ENCODE peak calls at places on chromosomes 5 and 9, in four cellular contexts. Z is lower lobe of right lung, C is pancreas, T is Peyer's patch. G is an unnamed sample.

GRCh38 chr9:115946530-115946929 is 207.1 kb upstream of the PAPPA start:
- DNase-seq in T (no peak), Z (no peak), C (no peak), G (no peak)

GRCh38 chr5:3278643-3279042 is 317.0 kb upstream of the IRX1 start:
- DNase-seq in T (no peak), C (no peak), Z (no peak), G (no peak)

GRCh38 chr5:149853019-149853648 is 91.5 kb downstream of the PDE6A start:
- DNase-seq in T (peak; percentile 70), Z (peak; percentile 74), C (peak; percentile 68), G (peak; percentile 92)

GRCh38 chr9:11457809-11458785 is 845.3 kb upstream of the PTPRD start:
- DNase-seq in C (no peak), T (no peak), Z (no peak), G (no peak)

GRCh38 chr5:151721087-151721646 is 34.5 kb upstream of the SPARC start:
- DNase-seq in T (no peak), C (no peak), Z (no peak), G (no peak)

GRCh38 chr5:95857185-95857945 is 34.8 kb upstream of the GLRX start:
- DNase-seq in C (peak; percentile 38), T (no peak), Z (peak; percentile 77), G (peak; percentile 70)

GRCh38 chr5:143153332-143154119 is 250.0 kb downstream of the NR3C1 start:
- DNase-seq in T (no peak), C (no peak), Z (no peak), G (no peak)

GRCh38 chr5:32326216-32326772 is 13.6 kb upstream of the MTMR12 start:
- DNase-seq in C (no peak), Z (no peak), T (no peak), G (no peak)

GRCh38 chr5:91049800-91050199 is 333.3 kb downstream of the ARRDC3 start:
- DNase-seq in Z (no peak), T (no peak), C (no peak), G (no peak)

GRCh38 chr5:124627815-124628214 is 118.6 kb downstream of the ZNF608 start:
- DNase-seq in Z (no peak), C (no peak), T (no peak), G (no peak)

GRCh38 chr9:125815568-125815967 is 68.4 kb downstream of the PBX3 start:
- DNase-seq in C (no peak), Z (no peak), T (no peak), G (no peak)

GRCh38 chr5:141437208-141437607 is 6.9 kb downstream of the PCDHGA12 start:
- DNase-seq in T (no peak), Z (no peak), C (no peak), G (no peak)

GRCh38 chr5:180070726-180071417 is 687 bp downstream of the RNF130 start:
- DNase-seq in T (no peak), C (peak; percentile 57), Z (no peak), G (no peak)

GRCh38 chr5:180830253-180831138 is 27.9 kb upstream of the MGAT1 start:
- DNase-seq in T (peak; percentile 81), C (peak; percentile 81), Z (peak; percentile 87), G (peak; percentile 83)

GRCh38 chr5:31186672-31187267 is 6.7 kb upstream of the CDH6 start:
- DNase-seq in T (no peak), C (no peak), Z (no peak), G (no peak)

GRCh38 chr9:128406848-128407391 is 13.7 kb upstream of the CERCAM start:
- DNase-seq in C (no peak), Z (no peak), T (no peak), G (no peak)

GRCh38 chr5:75089137-75089536 is 36.8 kb upstream of the GCNT4 start:
- DNase-seq in T (no peak), C (no peak), Z (no peak), G (no peak)

GRCh38 chr5:148372331-148372730 is 11.4 kb upstream of the FBXO38 start:
- DNase-seq in T (no peak), Z (no peak), C (no peak), G (no peak)

GRCh38 chr9:125966959-125967711 is 220.0 kb downstream of the PBX3 start:
- DNase-seq in T (no peak), C (no peak), Z (no peak), G (no peak)

GRCh38 chr5:62572918-62573514 is 5.6 kb upstream of the LRRC70 start:
- DNase-seq in T (no peak), Z (no peak), C (no peak), G (no peak)

GRCh38 chr5:28397502-28397941 is 1359.1 kb upstream of the CDH9 start:
- DNase-seq in T (no peak), C (no peak), Z (no peak), G (no peak)

GRCh38 chr5:24623018-24623417 is 21.8 kb downstream of the CDH10 start:
- DNase-seq in T (no peak), Z (no peak), C (no peak), G (no peak)

GRCh38 chr5:674630-675011 is 18.5 kb downstream of the TPPP start:
- DNase-seq in T (peak; percentile 46), C (no peak), Z (no peak), G (no peak)

GRCh38 chr5:10702911-10703491 is 58.0 kb downstream of the DAP start:
- DNase-seq in C (no peak), T (no peak), Z (no peak), G (no peak)

GRCh38 chr5:42915306-42915866 is 103.7 kb upstream of the SELENOP start:
- DNase-seq in Z (no peak), C (no peak), T (no peak), G (no peak)

GRCh38 chr5:175478384-175479124 is at the start of gene SFXN1:
- DNase-seq in C (peak; percentile 56), Z (peak; percentile 80), T (peak; percentile 86), G (peak; percentile 86)

GRCh38 chr9:91089405-91090131 is 272.1 kb downstream of the AUH start:
- DNase-seq in Z (no peak), T (no peak), C (no peak), G (peak; percentile 43)

GRCh38 chr5:167634432-167634831 is 657.0 kb upstream of the WWC1 start:
- DNase-seq in C (no peak), Z (no peak), T (no peak), G (no peak)

GRCh38 chr9:116207371-116208111 is 54.0 kb downstream of the PAPPA start:
- DNase-seq in Z (no peak), T (no peak), C (no peak), G (no peak)

GRCh38 chr5:169933624-169934023 is 46.7 kb downstream of the INSYN2B start:
- DNase-seq in C (no peak), T (no peak), Z (no peak), G (no peak)

GRCh38 chr9:447230-448025 is 232.8 kb downstream of the DOCK8 start:
- DNase-seq in Z (no peak), C (no peak), T (no peak), G (peak; percentile 34)

GRCh38 chr5:108101105-108101504 is 280.8 kb downstream of the FBXL17 start:
- DNase-seq in T (no peak), C (no peak), Z (no peak), G (no peak)

GRCh38 chr9:93033541-93033940 is 25.0 kb upstream of the SUSD3 start:
- DNase-seq in C (no peak), Z (no peak), T (no peak), G (no peak)

DNA sequence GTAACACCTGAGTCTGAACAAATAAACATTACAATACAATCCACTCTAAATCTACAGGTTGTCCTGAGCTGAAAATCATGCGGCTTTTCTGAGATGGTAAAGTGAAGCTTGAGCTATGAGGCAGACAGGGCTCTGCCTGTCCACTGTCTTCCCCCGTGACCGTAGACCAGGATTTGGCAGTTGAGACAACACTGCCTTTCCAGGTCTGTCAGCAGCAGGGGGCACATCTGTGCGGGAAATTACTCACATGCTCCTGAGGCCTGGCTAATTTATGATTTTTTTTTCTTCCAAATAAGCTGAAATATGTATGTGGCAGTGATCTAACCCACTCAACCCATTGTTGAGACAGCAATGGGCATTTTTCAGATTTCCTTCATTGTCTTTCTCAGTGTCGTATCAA is 307.9 kb downstream of the FBXL7 start:
- DNase-seq in T (no peak), Z (no peak), C (no peak), G (no peak)
- TF ChIP-seq CTCF in T (no peak), Z (no peak), C (no peak), G (no peak)

GRCh38 chr9:6214903-6215302 is 704 bp upstream of the IL33 start:
- DNase-seq in T (no peak), C (no peak), Z (no peak), G (no peak)

GRCh38 chr9:6216951-6217350 is 1.3 kb downstream of the IL33 start:
- DNase-seq in T (no peak), C (no peak), Z (no peak), G (no peak)

GRCh38 chr9:6214451-6214850 is 1.2 kb upstream of the IL33 start:
- DNase-seq in Z (no peak), T (no peak), C (no peak), G (no peak)

GRCh38 chr9:6215562-6215961 is at the start of gene IL33:
- DNase-seq in Z (no peak), C (no peak), T (no peak), G (no peak)

GRCh38 chr9:6216002-6216401 is 395 bp downstream of the IL33 start:
- DNase-seq in C (no peak), T (no peak), Z (no peak), G (no peak)
- H3K4me3 ChIP-seq in C (no peak overlapping the region), T (no peak overlapping the region), Z (peak overlapping the region; percentile 45), G (no peak overlapping the region)

DNA sequence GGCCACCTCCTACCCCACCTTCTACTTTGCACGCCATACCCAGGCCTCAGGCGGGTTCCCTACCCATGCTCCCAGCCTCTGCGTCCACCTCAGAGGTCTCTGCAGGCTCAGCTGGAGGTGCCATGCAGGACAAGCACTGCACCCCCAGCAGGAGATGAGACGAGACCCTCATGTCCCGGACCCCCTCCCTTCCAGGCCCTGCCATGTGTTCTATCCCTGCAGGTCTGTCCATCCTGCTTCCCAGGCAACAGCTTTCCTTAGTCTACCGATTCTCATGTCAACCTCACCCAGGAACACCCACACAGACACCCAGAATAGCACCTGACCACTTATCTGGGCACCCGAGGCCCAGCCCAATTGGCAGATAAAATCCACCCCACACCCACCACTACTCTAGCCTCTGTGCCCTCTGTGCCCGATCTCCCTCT is 52.1 kb downstream of the SEMA4D start:
- DNase-seq in C (no peak), Z (no peak), T (peak; percentile 44), G (peak; percentile 35)
- H3K4me1 ChIP-seq in C (no peaks in the 10 kb centered on the region), Z (peaks cover 23% of the 10 kb centered on the region), T (no peaks in the 10 kb centered on the region), G (peaks cover 23% of the 10 kb centered on the region)

GRCh38 chr5:112192072-112192471 is 227.0 kb downstream of the EPB41L4A start:
- DNase-seq in Z (no peak), C (no peak), T (no peak), G (no peak)

GRCh38 chr5:112183103-112183634 is 235.9 kb downstream of the EPB41L4A start:
- DNase-seq in Z (no peak), C (no peak), T (no peak), G (no peak)

GRCh38 chr5:112189328-112189840 is 229.7 kb downstream of the EPB41L4A start:
- DNase-seq in C (no peak), T (no peak), Z (no peak), G (no peak)

DNA sequence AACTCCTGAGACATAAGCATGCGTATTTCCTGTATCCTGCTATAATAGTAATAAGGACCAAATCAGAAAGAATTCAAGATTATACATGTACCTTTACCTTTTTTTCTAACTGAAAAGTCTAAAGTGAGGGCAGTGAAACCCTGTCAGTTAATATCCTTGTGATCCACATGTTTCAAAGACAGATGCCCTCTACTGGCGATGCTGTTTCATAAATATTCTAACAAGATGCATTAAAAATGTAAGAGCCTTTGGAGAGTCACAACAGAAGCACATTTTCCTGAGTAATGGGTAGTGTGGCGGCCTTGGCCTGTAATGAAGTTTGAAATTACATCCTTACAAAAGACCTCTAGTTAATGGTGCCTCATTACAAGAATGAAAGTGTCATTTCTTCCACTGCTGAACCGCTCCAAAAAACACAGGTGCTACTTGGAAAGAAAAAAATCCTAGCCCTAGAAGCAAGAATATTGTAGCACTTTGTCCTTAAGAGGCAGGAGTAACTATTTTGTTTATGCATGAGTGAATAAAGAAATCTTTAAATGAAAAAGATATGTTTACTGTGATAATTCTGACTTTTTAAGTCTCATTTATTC is 232.6 kb downstream of the EPB41L4A start:
- DNase-seq in T (no peak), Z (no peak), C (no peak), G (no peak)
- TF ChIP-seq CTCF in T (peak; percentile 33), Z (peak; percentile 54), C (peak; percentile 32), G (peak; percentile 8)

G was measured in mucosa of descending colon.